ENCODE peak calls at places on chromosomes 11 and 22, in ten cellular contexts. E, F, Q, P, T, H, M, X, K and N are unnamed samples.

GRCh38 chr11:7165911-7166310 is 77.1 kb downstream of the RBMXL2 start:
- DNase-seq in E (no peak), F (no peak), Q (no peak), P (no peak), T (no peak), H (peak), M (no peak), X (no peak), K (no peak), N (no peak)

GRCh38 chr22:48438791-48439559 is 1388.7 kb downstream of the BRD1 start:
- DNase-seq in E (no peak), F (no peak), Q (no peak), P (no peak), T (no peak), H (peak), M (no peak), X (no peak), K (no peak), N (no peak)

GRCh38 chr22:29156507-29156906 is 49.2 kb upstream of the EMID1 start:
- DNase-seq in E (no peak), F (no peak), Q (no peak), P (no peak), T (no peak), H (peak), M (no peak), X (no peak), K (no peak), N (no peak)

GRCh38 chr11:30282289-30282631 is 40.6 kb upstream of the ARL14EP start:
- DNase-seq in E (no peak), F (no peak), Q (peak), P (no peak), T (no peak), H (no peak), M (no peak), X (no peak), K (no peak), N (no peak)

GRCh38 chr11:14320020-14320419 is 39.0 kb downstream of the RRAS2 start:
- DNase-seq in E (no peak), F (peak), Q (peak), P (no peak), T (no peak), H (no peak), M (peak), X (no peak), K (no peak), N (no peak)

GRCh38 chr11:46003647-46004046 is 81.2 kb downstream of the LARGE2 start:
- DNase-seq in E (no peak), F (no peak), Q (no peak), P (no peak), T (no peak), H (no peak), M (no peak), X (no peak), K (no peak), N (no peak)

GRCh38 chr11:128624269-128625170 is 37.2 kb upstream of the ETS1 start:
- DNase-seq in E (no peak), F (no peak), Q (peak), P (peak), T (no peak), H (no peak), M (no peak), X (no peak), K (no peak), N (no peak)

GRCh38 chr22:48968201-48968959 is 859.3 kb downstream of the BRD1 start:
- DNase-seq in E (no peak), F (no peak), Q (no peak), P (no peak), T (no peak), H (peak), M (no peak), X (no peak), K (peak), N (no peak)

GRCh38 chr22:17171016-17171312 is 11.9 kb upstream of the HDHD5 start:
- DNase-seq in E (no peak), F (no peak), Q (no peak), P (no peak), T (no peak), H (no peak), M (no peak), X (no peak), K (no peak), N (no peak)

GRCh38 chr11:32713496-32713895 is 81.0 kb downstream of the CCDC73 start:
- DNase-seq in E (no peak), F (no peak), Q (no peak), P (no peak), T (no peak), H (peak), M (no peak), X (no peak), K (no peak), N (no peak)

GRCh38 chr11:2267871-2268825 is 2.2 kb downstream of the ASCL2 start:
- DNase-seq in E (no peak), F (no peak), Q (no peak), P (no peak), T (no peak), H (no peak), M (no peak), X (no peak), K (no peak), N (no peak)

GRCh38 chr11:113114452-113115027 is 153.3 kb downstream of the NCAM1 start:
- DNase-seq in E (no peak), F (peak), Q (no peak), P (no peak), T (peak), H (peak), M (peak), X (peak), K (peak), N (peak)

GRCh38 chr22:26949193-26949592 is 291.8 kb downstream of the MIAT start:
- DNase-seq in E (no peak), F (peak), Q (no peak), P (no peak), T (no peak), H (peak), M (peak), X (no peak), K (no peak), N (no peak)

GRCh38 chr22:26483439-26484359 is at the start of the genes HPS4 and SRRD:
- DNase-seq in E (peak), F (peak), Q (peak), P (peak), T (peak), H (peak), M (peak), X (peak), K (peak), N (peak)

GRCh38 chr11:9276571-9276970 is 11.4 kb upstream of the DENND5A start:
- DNase-seq in E (no peak), F (no peak), Q (no peak), P (no peak), T (no peak), H (no peak), M (no peak), X (no peak), K (peak), N (no peak)

GRCh38 chr11:65132988-65133700 is 1.2 kb downstream of the SYVN1 start:
- DNase-seq in E (no peak), F (no peak), Q (no peak), P (no peak), T (no peak), H (peak), M (no peak), X (no peak), K (peak), N (no peak)

GRCh38 chr11:16184588-16184987 is 171.8 kb downstream of the SOX6 start:
- DNase-seq in E (no peak), F (peak), Q (no peak), P (no peak), T (no peak), H (peak), M (peak), X (no peak), K (peak), N (no peak)

GRCh38 chr22:41762980-41763779 is 37.3 kb upstream of the CCDC134 start:
- DNase-seq in E (no peak), F (no peak), Q (no peak), P (peak), T (peak), H (peak), M (peak), X (no peak), K (peak), N (no peak)

GRCh38 chr11:107563702-107564101 is 1.8 kb downstream of the ALKBH8 start:
- DNase-seq in E (no peak), F (peak), Q (no peak), P (no peak), T (no peak), H (peak), M (peak), X (no peak), K (peak), N (peak)

GRCh38 chr11:62295504-62295903 is 3.4 kb downstream of the SCGB1D4 start:
- DNase-seq in E (no peak), F (peak), Q (no peak), P (no peak), T (peak), H (peak), M (peak), X (no peak), K (no peak), N (no peak)

GRCh38 chr22:46192210-46192993 is 42.1 kb downstream of the PPARA start:
- DNase-seq in E (no peak), F (no peak), Q (no peak), P (no peak), T (no peak), H (no peak), M (no peak), X (no peak), K (peak), N (no peak)

GRCh38 chr11:56750190-56750589 is 1.7 kb upstream of the OR9G4 start:
- DNase-seq in E (no peak), F (no peak), Q (no peak), P (no peak), T (no peak), H (no peak), M (no peak), X (no peak), K (no peak), N (no peak)

GRCh38 chr22:24146190-24146616 is 35.1 kb upstream of the SUSD2 start:
- DNase-seq in E (no peak), F (peak), Q (no peak), P (peak), T (no peak), H (peak), M (peak), X (no peak), K (peak), N (no peak)

GRCh38 chr22:20141186-20142077 is 9.4 kb downstream of the CCDC188 start:
- DNase-seq in E (no peak), F (peak), Q (no peak), P (no peak), T (no peak), H (no peak), M (peak), X (no peak), K (no peak), N (no peak)

GRCh38 chr11:105177658-105178057 is 38.1 kb upstream of the CARD18 start:
- DNase-seq in E (no peak), F (peak), Q (no peak), P (no peak), T (no peak), H (no peak), M (peak), X (no peak), K (no peak), N (no peak)

GRCh38 chr22:44398791-44399190 is 86.0 kb upstream of the SHISAL1 start:
- DNase-seq in E (no peak), F (no peak), Q (no peak), P (peak), T (no peak), H (no peak), M (no peak), X (no peak), K (peak), N (no peak)

GRCh38 chr22:30390974-30391691 is 3.9 kb upstream of the RNF215 start:
- DNase-seq in E (no peak), F (peak), Q (peak), P (peak), T (no peak), H (peak), M (peak), X (peak), K (peak), N (peak)

GRCh38 chr11:46159694-46160093 is 38.4 kb upstream of the PHF21A start:
- DNase-seq in E (no peak), F (no peak), Q (no peak), P (no peak), T (no peak), H (peak), M (no peak), X (no peak), K (peak), N (no peak)

GRCh38 chr22:47290706-47291430 is 528.4 kb downstream of the TBC1D22A start:
- DNase-seq in E (no peak), F (no peak), Q (no peak), P (peak), T (no peak), H (no peak), M (no peak), X (no peak), K (no peak), N (no peak)

GRCh38 chr11:119378851-119379465 is 2.5 kb downstream of the USP2 start:
- DNase-seq in E (no peak), F (no peak), Q (no peak), P (no peak), T (no peak), H (no peak), M (no peak), X (no peak), K (no peak), N (no peak)

GRCh38 chr22:37777122-37777687 is 30.5 kb upstream of the GCAT start:
- DNase-seq in E (no peak), F (peak), Q (no peak), P (no peak), T (no peak), H (peak), M (peak), X (no peak), K (peak), N (no peak)
- H3K27ac ChIP-seq in E (no peak), F (peak), Q (no peak), P (no peak), T (no peak), H (peak), M (no peak), X (no peak), K (peak), N (no peak)

GRCh38 chr11:99256614-99257013 is 235.9 kb downstream of the CNTN5 start:
- DNase-seq in E (no peak), F (no peak), Q (no peak), P (no peak), T (no peak), H (no peak), M (no peak), X (no peak), K (no peak), N (no peak)
- H3K27ac ChIP-seq in E (no peak), F (no peak), Q (no peak), P (no peak), T (no peak), H (no peak), M (no peak), X (no peak), K (no peak), N (no peak)

GRCh38 chr11:35598254-35599125 is 19.8 kb upstream of the FJX1 start:
- DNase-seq in E (no peak), F (peak), Q (no peak), P (no peak), T (no peak), H (no peak), M (no peak), X (no peak), K (no peak), N (no peak)
- H3K27ac ChIP-seq in E (no peak), F (no peak), Q (no peak), P (no peak), T (no peak), H (no peak), M (no peak), X (no peak), K (no peak), N (no peak)

GRCh38 chr11:11451501-11452005 is 98.5 kb upstream of the CSNK2A3 start:
- DNase-seq in E (no peak), F (no peak), Q (no peak), P (no peak), T (no peak), H (no peak), M (no peak), X (no peak), K (no peak), N (no peak)

GRCh38 chr11:11458523-11458922 is 105.5 kb upstream of the CSNK2A3 start:
- DNase-seq in E (no peak), F (no peak), Q (no peak), P (no peak), T (no peak), H (no peak), M (no peak), X (no peak), K (no peak), N (no peak)

GRCh38 chr11:11450744-11451362 is 97.8 kb upstream of the CSNK2A3 start:
- DNase-seq in E (no peak), F (peak), Q (no peak), P (no peak), T (no peak), H (no peak), M (peak), X (no peak), K (no peak), N (no peak)

GRCh38 chr11:11456896-11457295 is 103.8 kb upstream of the CSNK2A3 start:
- DNase-seq in E (no peak), F (no peak), Q (no peak), P (no peak), T (no peak), H (no peak), M (no peak), X (no peak), K (no peak), N (no peak)

DNA sequence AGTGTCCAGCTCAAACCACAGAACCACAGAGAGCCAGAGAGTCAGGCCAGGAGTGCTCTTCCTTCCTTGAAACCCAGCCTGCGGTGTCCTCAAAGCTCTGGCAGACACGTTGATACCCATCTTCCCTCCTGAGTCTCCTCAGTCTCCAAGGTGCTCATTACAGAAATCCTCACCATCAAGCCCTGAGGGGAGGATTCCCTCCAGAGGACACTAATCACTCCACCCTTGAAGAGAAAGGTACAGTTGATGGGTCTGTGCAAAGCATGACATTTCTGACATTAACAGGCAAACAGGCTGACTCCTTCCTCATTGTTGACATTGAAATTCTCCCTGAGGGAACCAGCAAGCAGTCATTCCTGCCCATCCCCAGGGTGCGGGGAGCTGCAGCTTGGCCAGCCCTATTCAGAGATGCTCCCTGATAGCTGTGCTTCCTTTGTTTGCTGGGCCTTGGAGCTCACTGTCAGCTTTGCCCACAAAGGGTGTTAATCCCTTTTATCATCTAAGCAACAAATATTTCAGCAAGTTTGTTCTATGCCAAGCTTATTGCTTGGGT is 101.7 kb upstream of the CSNK2A3 start:
- DNase-seq in E (no peak), F (no peak), Q (no peak), P (no peak), T (no peak), H (no peak), M (no peak), X (no peak), K (no peak), N (no peak)
- H3K27ac ChIP-seq in E (no peak), F (no peak), Q (no peak), P (no peak), T (no peak), H (no peak), M (no peak), X (no peak), K (no peak), N (no peak)

GRCh38 chr11:125460275-125460674 is 35.8 kb downstream of the FEZ1 start:
- DNase-seq in E (no peak), F (no peak), Q (no peak), P (no peak), T (no peak), H (no peak), M (no peak), X (no peak), K (no peak), N (no peak)
- H3K27ac ChIP-seq in E (no peak), F (no peak), Q (no peak), P (no peak), T (no peak), H (no peak), M (no peak), X (no peak), K (no peak), N (no peak)

DNA sequence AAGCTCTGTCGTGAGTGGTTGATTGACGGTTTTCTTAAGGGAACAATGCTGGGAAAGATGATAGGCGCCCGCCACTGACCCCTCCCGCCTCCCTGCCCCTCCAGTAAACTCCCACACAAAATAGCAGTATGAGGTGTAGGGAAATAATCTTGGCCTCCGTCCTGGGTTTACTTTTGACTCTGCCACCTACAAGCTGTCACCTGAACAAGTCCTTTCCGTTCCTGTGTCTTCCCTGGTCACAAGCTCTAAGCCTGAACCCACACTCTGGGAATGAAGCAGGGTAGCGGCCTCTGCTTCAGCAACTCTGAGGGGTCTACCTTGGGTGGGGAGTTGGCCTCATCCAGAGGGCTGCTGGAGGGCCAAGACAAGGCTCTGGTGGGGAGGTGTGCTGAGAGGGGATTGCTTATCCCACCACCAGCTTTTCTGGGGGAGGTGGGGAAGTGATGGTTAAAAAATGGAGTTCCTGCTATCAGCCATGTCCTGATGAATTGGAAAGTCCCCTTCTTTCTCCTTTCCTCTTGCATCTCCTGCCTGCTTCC is 87.8 kb downstream of the CEP164 start:
- DNase-seq in E (no peak), F (no peak), Q (no peak), P (no peak), T (no peak), H (no peak), M (no peak), X (no peak), K (no peak), N (no peak)
- H3K27ac ChIP-seq in E (no peak), F (no peak), Q (no peak), P (no peak), T (no peak), H (no peak), M (no peak), X (no peak), K (no peak), N (no peak)